ENCODE peak calls at places on chromosomes 5 and 9, in four cellular contexts. Z is IMR-90, U is A549, I is SK-N-SH. H is an unnamed sample.

GRCh38 chr5:113156271-113156878 is 179.8 kb downstream of the DCP2 start:
- DNase-seq in I (no peak), U (no peak), Z (no peak), H (no peak)

GRCh38 chr5:88929385-88929784 is 46.4 kb upstream of the MEF2C start:
- DNase-seq in Z (no peak), I (no peak), U (no peak), H (no peak)

GRCh38 chr5:144203750-144204596 is 33.3 kb downstream of the KCTD16 start:
- DNase-seq in Z (peak), U (no peak), I (peak), H (no peak)

GRCh38 chr9:92770005-92770995 is 5.7 kb upstream of the BICD2 start:
- DNase-seq in I (no peak), Z (no peak), U (no peak), H (no peak)

GRCh38 chr9:69136185-69136584 is 37.9 kb upstream of the TJP2 start:
- DNase-seq in I (no peak), Z (no peak), U (no peak), H (no peak)

GRCh38 chr5:63439537-63439936 is 522.7 kb downstream of the HTR1A start:
- DNase-seq in Z (no peak), I (no peak), U (no peak), H (no peak)

GRCh38 chr9:19788614-19789271 is at the start of gene SLC24A2:
- DNase-seq in I (peak), Z (no peak), U (no peak), H (no peak)

GRCh38 chr9:800561-800960 is 40.9 kb upstream of the DMRT1 start:
- DNase-seq in U (no peak), Z (no peak), I (no peak), H (no peak)

GRCh38 chr9:120161801-120162200 is 418.2 kb downstream of the CDK5RAP2 start:
- DNase-seq in U (no peak), Z (no peak), I (no peak), H (no peak)

GRCh38 chr5:1851290-1851934 is 31.3 kb downstream of the IRX4 start:
- DNase-seq in U (no peak), I (no peak), Z (no peak), H (no peak)

DNA sequence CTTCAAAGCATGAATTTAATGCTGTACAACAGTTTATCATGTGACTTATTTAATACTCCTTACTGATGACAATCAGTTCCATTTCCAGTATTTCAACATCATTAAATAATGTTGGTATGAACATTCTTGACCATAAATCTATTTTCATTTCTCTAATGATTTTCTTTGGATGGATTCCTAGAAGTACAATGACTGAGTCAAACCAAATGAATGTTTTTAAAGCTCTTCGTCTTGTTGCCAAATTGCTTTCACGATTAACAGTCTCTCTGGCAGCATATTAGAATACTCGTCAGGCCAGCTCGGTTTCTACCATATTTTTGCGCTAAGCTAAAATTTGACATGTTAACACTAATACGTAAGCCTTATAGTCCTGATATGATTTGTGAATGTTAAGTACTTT is 197.0 kb downstream of the TRPM3 start:
- DNase-seq in I (no peak), Z (peak), U (no peak), H (no peak)
- TF ChIP-seq RCOR1 in I (no peak), Z (no peak), U (no peak), H (no peak)

GRCh38 chr5:93294184-93294583 is 286.8 kb downstream of the NR2F1-AS1 start:
- DNase-seq in U (no peak), I (no peak), Z (peak), H (no peak)
- TF ChIP-seq RCOR1 in U (no peak), I (no peak), Z (no peak), H (no peak)

DNA sequence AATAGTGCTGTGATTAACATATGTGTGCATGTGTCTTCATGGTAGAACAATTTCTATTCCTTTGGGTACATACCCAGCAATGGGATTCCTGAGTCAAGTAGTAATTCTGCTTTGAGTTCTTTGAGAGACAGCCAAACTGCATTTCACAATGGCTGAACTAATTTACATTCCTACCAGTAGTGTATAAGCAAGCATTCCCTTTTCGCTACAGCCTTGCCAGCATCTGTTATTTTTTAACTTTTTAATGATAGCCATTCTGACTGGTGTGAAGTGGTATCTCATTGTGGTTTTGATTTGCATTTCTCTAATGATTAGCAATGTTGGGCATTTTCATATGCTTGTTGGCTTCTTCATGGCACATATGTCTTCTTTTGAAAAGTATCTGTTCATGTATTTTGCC is 308.5 kb downstream of the ARRDC3 start:
- DNase-seq in U (no peak), Z (peak), I (no peak), H (peak)
- TF ChIP-seq RCOR1 in U (no peak), Z (no peak), I (no peak), H (no peak)

GRCh38 chr9:133148351-133149129 is 15.2 kb downstream of the GBGT1 start:
- DNase-seq in Z (peak), I (peak), U (peak), H (no peak)
- TF ChIP-seq RCOR1 in Z (no peak), I (no peak), U (no peak), H (peak)

DNA sequence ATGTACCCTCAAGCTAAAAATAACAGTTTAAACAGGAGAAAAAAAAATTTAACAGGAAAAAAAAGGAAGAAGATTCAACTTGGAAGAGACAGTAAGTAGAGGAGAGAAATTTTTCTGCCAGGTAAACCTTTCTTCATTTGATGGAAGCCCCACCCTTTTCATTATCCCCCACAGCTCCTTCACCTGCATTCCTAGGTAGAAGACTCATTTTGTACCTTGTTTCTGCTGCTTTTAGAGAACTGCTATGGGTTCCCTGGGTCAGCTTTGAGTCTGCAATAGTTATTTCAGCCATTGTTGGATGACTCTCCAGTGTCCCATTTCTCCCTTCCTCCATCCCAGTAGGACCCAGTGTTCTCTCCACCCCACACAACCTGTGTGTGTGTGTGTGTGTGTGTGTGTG is 74.1 kb upstream of the CPEB4 start:
- DNase-seq in Z (no peak), I (no peak), U (no peak), H (no peak)
- TF ChIP-seq RCOR1 in Z (no peak), I (no peak), U (no peak), H (no peak)

GRCh38 chr5:6401410-6401809 is 23.1 kb upstream of the MED10 start:
- DNase-seq in U (no peak), I (no peak), Z (no peak), H (no peak)

GRCh38 chr5:6402939-6403338 is 24.6 kb upstream of the MED10 start:
- DNase-seq in I (no peak), Z (no peak), U (no peak), H (peak)

GRCh38 chr5:6403416-6403815 is 25.1 kb upstream of the MED10 start:
- DNase-seq in I (no peak), U (no peak), Z (no peak), H (no peak)

GRCh38 chr5:6405591-6405990 is 27.2 kb upstream of the MED10 start:
- DNase-seq in U (no peak), Z (no peak), I (no peak), H (no peak)

GRCh38 chr5:6404129-6404528 is 25.8 kb upstream of the MED10 start:
- DNase-seq in I (no peak), U (no peak), Z (peak), H (peak)
- TF ChIP-seq RCOR1 in I (no peak), U (no peak), Z (no peak), H (no peak)

GRCh38 chr5:138968601-138969000 is 93.5 kb upstream of the LRRTM2 start:
- DNase-seq in I (no peak), U (no peak), Z (no peak), H (no peak)
- TF ChIP-seq RCOR1 in I (no peak), U (no peak), Z (no peak), H (no peak)

GRCh38 chr9:7033611-7034010 is 275.8 kb downstream of the KDM4C start:
- DNase-seq in I (no peak), Z (no peak), U (no peak), H (no peak)
- TF ChIP-seq RCOR1 in I (no peak), Z (no peak), U (no peak), H (no peak)

DNA sequence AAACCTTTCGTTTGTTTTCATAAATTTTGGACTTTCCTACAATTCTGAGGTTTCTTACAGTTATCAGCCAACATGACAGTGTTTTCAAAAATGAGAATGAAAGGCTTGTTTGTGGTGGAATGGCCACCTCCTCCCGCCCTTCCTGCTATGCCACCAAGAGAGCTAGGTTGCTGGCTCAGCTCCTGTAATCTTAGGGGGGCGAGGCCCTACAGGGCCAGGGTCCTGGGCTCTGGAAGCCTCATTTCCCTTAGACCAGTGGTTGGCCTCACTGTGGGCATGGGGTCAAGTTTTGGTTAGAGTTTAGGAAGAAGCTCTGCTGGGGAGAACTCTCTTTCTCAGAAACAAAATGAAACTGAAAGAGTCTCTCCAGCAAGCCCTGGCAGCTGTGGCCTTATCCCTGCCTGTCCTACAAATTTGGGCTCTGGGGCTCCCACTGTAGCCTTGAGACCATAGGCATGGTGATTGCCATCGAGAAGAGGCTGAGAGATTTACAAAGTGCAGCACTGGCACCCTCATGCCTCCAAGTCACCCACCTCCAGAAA is 66.2 kb downstream of the IRX1 start:
- DNase-seq in I (no peak), U (no peak), Z (no peak), H (no peak)
- TF ChIP-seq RCOR1 in I (no peak), U (no peak), Z (no peak), H (no peak)

GRCh38 chr9:37100750-37101149 is 19.6 kb upstream of the ZCCHC7 start:
- DNase-seq in I (no peak), U (no peak), Z (no peak), H (no peak)

GRCh38 chr9:37102476-37102875 is 17.9 kb upstream of the ZCCHC7 start:
- DNase-seq in I (no peak), U (no peak), Z (peak), H (no peak)

GRCh38 chr9:37105169-37105750 is 15.1 kb upstream of the ZCCHC7 start:
- DNase-seq in Z (peak), U (no peak), I (no peak), H (no peak)

GRCh38 chr9:37107701-37108100 is 12.7 kb upstream of the ZCCHC7 start:
- DNase-seq in I (no peak), U (no peak), Z (no peak), H (no peak)

DNA sequence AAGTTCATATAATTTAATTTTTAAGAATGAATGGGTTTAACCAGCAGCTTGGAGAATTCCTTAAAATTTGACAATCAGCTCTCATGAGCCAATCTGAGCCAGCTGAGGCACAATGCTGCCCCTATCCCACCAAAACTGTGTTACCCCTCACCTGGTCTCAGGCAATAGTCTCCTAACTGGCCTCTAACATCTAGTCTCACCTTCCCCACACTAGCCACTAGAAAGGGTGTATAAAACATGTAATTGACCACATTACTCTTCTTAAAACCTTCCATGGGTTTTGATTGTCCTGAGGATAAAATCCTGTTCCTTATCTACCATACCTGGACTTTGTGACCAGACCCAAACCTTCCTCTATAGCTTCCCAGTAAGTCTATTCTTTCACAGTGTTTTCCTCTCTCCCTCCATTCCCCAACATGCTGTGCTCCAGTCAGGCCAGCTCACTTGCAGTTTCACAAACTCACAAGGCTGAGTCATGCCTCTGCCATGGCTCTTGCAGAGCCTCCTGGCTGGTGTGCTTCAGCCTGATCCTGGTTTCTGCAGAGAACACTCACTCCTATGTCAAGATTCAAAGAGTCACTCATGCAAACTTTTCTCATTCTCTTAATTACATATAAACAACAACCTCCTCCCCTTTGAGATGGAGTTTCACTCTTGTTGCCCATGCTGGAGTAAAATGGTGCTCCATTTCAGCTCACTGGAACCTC is 16.0 kb upstream of the ZCCHC7 start:
- DNase-seq in Z (peak), I (no peak), U (no peak), H (no peak)
- TF ChIP-seq RCOR1 in Z (no peak), I (no peak), U (no peak), H (no peak)